ENCODE peak calls at places on chromosomes 2 and 18, in four cellular contexts. Q, W, X and C are unnamed samples.

GRCh38 chr2:113136828-113137775 is 9.7 kb downstream of the IL1RN start:
- DNase-seq in Q (no peak), X (peak; percentile 27), W (peak; percentile 42), C (no peak)

GRCh38 chr2:207970138-207970824 is 55.0 kb downstream of the PLEKHM3 start:
- DNase-seq in Q (no peak), W (no peak), X (no peak), C (no peak)

GRCh38 chr18:42113529-42114191 is 158.6 kb downstream of the PIK3C3 start:
- DNase-seq in X (peak; percentile 16), W (peak; percentile 39), Q (no peak), C (no peak)

GRCh38 chr2:119748135-119748534 is 11.6 kb upstream of the PTPN4 start:
- DNase-seq in Q (no peak), X (no peak), W (no peak), C (no peak)

GRCh38 chr2:20707601-20708000 is 40.7 kb downstream of the GDF7 start:
- DNase-seq in X (no peak), W (no peak), Q (no peak), C (no peak)

GRCh38 chr2:3261511-3261910 is 116.1 kb downstream of the EIPR1 start:
- DNase-seq in X (no peak), Q (no peak), W (no peak), C (no peak)

GRCh38 chr2:64214281-64215115 is 70.3 kb upstream of the PELI1 start:
- DNase-seq in X (no peak), W (no peak), Q (no peak), C (no peak)

GRCh38 chr18:23629444-23629946 is 33.2 kb downstream of the ANKRD29 start:
- DNase-seq in Q (peak; percentile 81), W (no peak), X (no peak), C (no peak)

GRCh38 chr2:47738331-47738730 is 44.6 kb upstream of the MSH6 start:
- DNase-seq in Q (no peak), X (no peak), W (no peak), C (no peak)

GRCh38 chr2:120720176-120720575 is 15.5 kb upstream of the GLI2 start:
- DNase-seq in X (no peak), Q (no peak), W (no peak), C (no peak)

GRCh38 chr2:240502430-240503121 is 55.2 kb downstream of the ANKMY1 start:
- DNase-seq in W (no peak), Q (no peak), X (no peak), C (no peak)

GRCh38 chr2:144404621-144405312 is 115.2 kb downstream of the ZEB2 start:
- DNase-seq in W (peak; percentile 39), X (no peak), Q (no peak), C (no peak)

GRCh38 chr2:189421644-189422043 is 19.6 kb upstream of the WDR75 start:
- DNase-seq in X (peak; percentile 84), Q (no peak), W (peak; percentile 89), C (peak; percentile 48)

GRCh38 chr2:234240917-234241316 is 190.4 kb downstream of the SPP2 start:
- DNase-seq in X (peak; percentile 85), Q (no peak), W (peak; percentile 90), C (peak; percentile 88)

GRCh38 chr2:234550511-234551107 is 53.7 kb upstream of the ARL4C start:
- DNase-seq in Q (peak; percentile 57), X (peak; percentile 56), W (peak; percentile 86), C (peak; percentile 76)

GRCh38 chr2:113675885-113676284 is 48.8 kb downstream of the RABL2A start:
- DNase-seq in X (no peak), W (no peak), Q (no peak), C (no peak)

GRCh38 chr18:28684746-28685145 is 507.8 kb upstream of the CDH2 start:
- DNase-seq in W (no peak), Q (no peak), X (peak; percentile 80), C (no peak)

GRCh38 chr2:196971574-196972279 is 45.2 kb upstream of the PGAP1 start:
- DNase-seq in X (no peak), Q (no peak), W (no peak), C (no peak)

GRCh38 chr18:8754995-8755955 is 49.9 kb downstream of the MTCL1 start:
- DNase-seq in X (peak; percentile 57), W (peak; percentile 89), Q (no peak), C (no peak)

GRCh38 chr2:134707330-134707676 is 11.5 kb downstream of the TMEM163 start:
- DNase-seq in W (no peak), Q (no peak), X (no peak), C (no peak)

GRCh38 chr2:118698564-118698963 is 148.9 kb downstream of the EN1 start:
- DNase-seq in W (no peak), X (no peak), Q (no peak), C (no peak)

GRCh38 chr2:160301420-160301819 is 101.3 kb upstream of the ITGB6 start:
- DNase-seq in W (peak; percentile 52), X (peak; percentile 53), Q (no peak), C (no peak)

GRCh38 chr2:154370873-154371272 is 327.6 kb upstream of the KCNJ3 start:
- DNase-seq in Q (no peak), X (no peak), W (no peak), C (no peak)

GRCh38 chr2:113963965-113964364 is 74.1 kb downstream of the ACTR3 start:
- DNase-seq in W (no peak), Q (no peak), X (no peak), C (no peak)

GRCh38 chr2:151575338-151575737 is 158.9 kb downstream of the NEB start:
- DNase-seq in W (no peak), Q (no peak), X (peak; percentile 3), C (peak; percentile 16)

GRCh38 chr2:127535941-127536340 is 458 bp downstream of the MYO7B start:
- DNase-seq in W (no peak), X (no peak), Q (no peak), C (no peak)

GRCh38 chr18:23969664-23970063 is 44.9 kb upstream of the TTC39C start:
- DNase-seq in W (no peak), X (no peak), Q (no peak), C (no peak)

GRCh38 chr2:1600191-1601063 is 143.9 kb downstream of the PXDN start:
- DNase-seq in X (peak; percentile 86), Q (no peak), W (peak; percentile 76), C (peak; percentile 93)
- H3K4me3 ChIP-seq in X (no peak overlapping the region), Q (no peak overlapping the region), W (no peak overlapping the region), C (no peak overlapping the region)

GRCh38 chr2:85744771-85745601 is 8.8 kb upstream of the ATOH8 start:
- DNase-seq in W (peak; percentile 70), X (peak; percentile 83), Q (no peak), C (peak; percentile 57)
- H3K4me3 ChIP-seq in W (no peak overlapping the region), X (peak overlapping the region; percentile 26), Q (no peak overlapping the region), C (no peak overlapping the region)

DNA sequence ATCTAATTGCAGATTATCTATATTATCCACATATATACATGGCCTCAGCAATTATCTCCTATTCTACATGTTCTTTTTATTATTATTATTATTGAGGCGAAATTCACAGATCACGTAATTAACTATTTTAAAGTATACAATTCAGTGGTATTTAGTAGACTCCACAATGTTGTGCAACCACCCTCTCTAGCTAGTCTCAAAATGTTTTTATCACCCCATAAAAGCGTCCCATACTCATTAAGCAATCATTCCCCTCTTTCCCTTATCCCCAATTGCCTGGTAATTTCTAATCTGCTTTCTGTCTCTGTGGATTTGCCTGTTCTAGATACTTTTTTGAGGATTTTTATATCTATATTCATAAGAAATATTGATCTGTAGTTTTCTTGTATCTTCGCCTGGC is 95.2 kb upstream of the RFX8 start:
- DNase-seq in Q (no peak), W (no peak), X (no peak), C (no peak)
- H3K4me3 ChIP-seq in Q (no peak overlapping the region), W (no peak overlapping the region), X (no peak overlapping the region), C (no peak overlapping the region)

GRCh38 chr2:69188174-69188900 is 175.4 kb downstream of the ANTXR1 start:
- DNase-seq in W (no peak), Q (no peak), X (no peak), C (no peak)

GRCh38 chr2:69183659-69184058 is 170.7 kb downstream of the ANTXR1 start:
- DNase-seq in Q (no peak), W (no peak), X (no peak), C (no peak)

GRCh38 chr2:69184224-69184623 is 171.2 kb downstream of the ANTXR1 start:
- DNase-seq in X (peak; percentile 45), W (no peak), Q (no peak), C (no peak)

GRCh38 chr2:69185807-69186206 is 172.8 kb downstream of the ANTXR1 start:
- DNase-seq in Q (no peak), W (peak; percentile 48), X (no peak), C (peak; percentile 83)

GRCh38 chr2:69186614-69187013 is 173.6 kb downstream of the ANTXR1 start:
- DNase-seq in X (no peak), Q (no peak), W (no peak), C (no peak)
- H3K4me3 ChIP-seq in X (no peak overlapping the region), Q (no peak overlapping the region), W (no peak overlapping the region), C (no peak overlapping the region)

GRCh38 chr2:45013229-45014015 is 4.2 kb upstream of the SIX2 start:
- DNase-seq in Q (no peak), X (no peak), W (no peak), C (no peak)
- H3K4me3 ChIP-seq in Q (no peak overlapping the region), X (peak overlapping the region; percentile 33), W (no peak overlapping the region), C (peak overlapping the region; percentile 40)

GRCh38 chr2:10913501-10914271 is 2.0 kb downstream of the KCNF1 start:
- DNase-seq in Q (no peak), X (no peak), W (no peak), C (no peak)

GRCh38 chr2:10911291-10912075 is at the start of gene KCNF1:
- DNase-seq in Q (no peak), X (peak; percentile 60), W (peak; percentile 65), C (peak; percentile 81)

GRCh38 chr2:10912796-10913445 is 1.2 kb downstream of the KCNF1 start:
- DNase-seq in W (no peak), Q (no peak), X (no peak), C (no peak)

GRCh38 chr2:10910625-10911024 is 1.1 kb upstream of the KCNF1 start:
- DNase-seq in Q (no peak), W (no peak), X (no peak), C (no peak)

GRCh38 chr2:10912076-10912731 is 470 bp downstream of the KCNF1 start:
- DNase-seq in Q (no peak), X (no peak), W (no peak), C (no peak)
- H3K4me3 ChIP-seq in Q (no peak overlapping the region), X (peak overlapping the region; percentile 31), W (peak overlapping the region; percentile 46), C (peak overlapping the region; percentile 42)